ENCODE peak calls at places on chromosomes 7 and 10, in six cellular contexts. B is HTR-8/SVneo; V is activated naive CD8-positive, alpha-beta T cell treated with anti-CD3 and anti-CD28 coated beads for 36 hours; D is cortex of kidney; R is T1000; J is hippocampal formation. H is an unnamed sample.
A peak's percentile ranks its signal among the peaks of the same experiment; 100 is the strongest.

GRCh38 chr7:68461430-68461829 is 1136.8 kb upstream of the AUTS2 start:
- DNase-seq in B (peak; percentile 8), V (no peak), D (no peak), R (no peak), J (no peak), H (no peak)

GRCh38 chr10:77037735-77038411 is 599.7 kb downstream of the KCNMA1 start:
- DNase-seq in B (no peak), V (no peak), D (no peak), R (no peak), J (no peak), H (no peak)

GRCh38 chr7:35036361-35037171 is 719 bp downstream of the DPY19L1 start:
- DNase-seq in B (peak; percentile 36), V (peak; percentile 31), D (no peak), R (peak; percentile 9), J (peak; percentile 17), H (peak; percentile 26)

GRCh38 chr10:43173120-43173519 is 34.9 kb downstream of the CSGALNACT2 start:
- DNase-seq in B (no peak), V (no peak), D (no peak), R (no peak), J (no peak), H (no peak)

GRCh38 chr7:129053938-129054437 is 923 bp downstream of the TNPO3 start:
- DNase-seq in B (no peak), V (no peak), D (no peak), R (no peak), J (no peak), H (no peak)

GRCh38 chr10:61835909-61836232 is 65.6 kb upstream of the ARID5B start:
- DNase-seq in B (no peak), V (no peak), D (no peak), R (no peak), J (no peak), H (no peak)

GRCh38 chr10:30007406-30007805 is 52.0 kb downstream of the JCAD start:
- DNase-seq in B (no peak), V (no peak), D (no peak), R (no peak), J (no peak), H (no peak)

GRCh38 chr7:150943453-150943814 is 34.7 kb downstream of the KCNH2 start:
- DNase-seq in B (no peak), V (no peak), D (no peak), R (no peak), J (no peak), H (no peak)

GRCh38 chr7:92785923-92786322 is 50.5 kb downstream of the CDK6 start:
- DNase-seq in B (no peak), V (no peak), D (no peak), R (no peak), J (no peak), H (no peak)

GRCh38 chr10:44990302-44990655 is 10.4 kb upstream of the ZNF22 start:
- DNase-seq in B (no peak), V (no peak), D (no peak), R (no peak), J (no peak), H (no peak)

GRCh38 chr7:112282476-112283188 is 76.1 kb downstream of the ZNF277 start:
- DNase-seq in B (no peak), V (no peak), D (no peak), R (no peak), J (no peak), H (no peak)

GRCh38 chr7:14834456-14834855 is 68.1 kb downstream of the DGKB start:
- DNase-seq in B (no peak), V (no peak), D (no peak), R (no peak), J (no peak), H (no peak)

GRCh38 chr10:75111906-75112703 is 649 bp downstream of the SAMD8 start:
- DNase-seq in B (peak; percentile 62), V (peak; percentile 55), D (no peak), R (peak; percentile 66), J (peak; percentile 69), H (no peak)

GRCh38 chr7:6575246-6576023 is 1.8 kb upstream of the ZDHHC4 start:
- DNase-seq in B (no peak), V (no peak), D (no peak), R (no peak), J (no peak), H (no peak)

GRCh38 chr10:28552775-28553174 is 19.9 kb downstream of the WAC start:
- DNase-seq in B (no peak), V (no peak), D (no peak), R (no peak), J (no peak), H (no peak)

GRCh38 chr7:157279679-157279972 is 57.2 kb upstream of the DNAJB6 start:
- DNase-seq in B (no peak), V (no peak), D (no peak), R (no peak), J (no peak), H (no peak)

GRCh38 chr7:128841961-128842673 is 11.9 kb downstream of the FLNC start:
- DNase-seq in B (no peak), V (peak; percentile 66), D (no peak), R (no peak), J (no peak), H (peak; percentile 52)

GRCh38 chr10:10045765-10046028 is 972.0 kb upstream of the CELF2 start:
- DNase-seq in B (no peak), V (no peak), D (no peak), R (no peak), J (no peak), H (no peak)

GRCh38 chr10:107103174-107104025 is 61.1 kb downstream of the SORCS1 start:
- DNase-seq in B (no peak), V (no peak), D (no peak), R (no peak), J (no peak), H (no peak)

GRCh38 chr10:23055424-23056191 is 39.8 kb upstream of the MSRB2 start:
- DNase-seq in B (no peak), V (no peak), D (no peak), R (no peak), J (no peak), H (no peak)

GRCh38 chr7:124722292-124722691 is 43.3 kb downstream of the GPR37 start:
- DNase-seq in B (no peak), V (no peak), D (no peak), R (no peak), J (no peak), H (no peak)

GRCh38 chr7:16060492-16060891 is 360.8 kb downstream of the CRPPA start:
- DNase-seq in B (no peak), V (no peak), D (no peak), R (no peak), J (no peak), H (no peak)

GRCh38 chr7:12281026-12281425 is 69.9 kb downstream of the TMEM106B start:
- DNase-seq in B (no peak), V (no peak), D (no peak), R (no peak), J (no peak), H (no peak)

GRCh38 chr7:21850531-21851285 is 95.0 kb downstream of the CDCA7L start:
- DNase-seq in B (peak; percentile 5), V (no peak), D (no peak), R (peak; percentile 5), J (no peak), H (no peak)

GRCh38 chr7:44134943-44135628 is 6.0 kb downstream of the MYL7 start:
- DNase-seq in B (no peak), V (no peak), D (no peak), R (no peak), J (no peak), H (no peak)

GRCh38 chr10:102452672-102453340 is 1.5 kb upstream of the C10orf95 start:
- DNase-seq in B (peak; percentile 50), V (peak; percentile 85), D (no peak), R (no peak), J (no peak), H (no peak)

GRCh38 chr10:103803941-103804340 is 51.4 kb downstream of the SH3PXD2A start:
- DNase-seq in B (no peak), V (no peak), D (no peak), R (no peak), J (no peak), H (no peak)

GRCh38 chr7:138081868-138082267 is 5.6 kb downstream of the AKR1D1 start:
- DNase-seq in B (no peak), V (no peak), D (no peak), R (no peak), J (no peak), H (no peak)

GRCh38 chr7:101625076-101625914 is 3.8 kb downstream of the MYL10 start:
- DNase-seq in B (no peak), V (no peak), D (no peak), R (no peak), J (no peak), H (no peak)

GRCh38 chr7:152862842-152863241 is 103.3 kb downstream of the ACTR3B start:
- DNase-seq in B (no peak), V (no peak), D (no peak), R (no peak), J (no peak), H (no peak)

GRCh38 chr10:4083509-4084003 is 298.5 kb upstream of the KLF6 start:
- DNase-seq in B (no peak), V (no peak), D (no peak), R (no peak), J (no peak), H (no peak)

GRCh38 chr10:79069325-79070090 is 742 bp downstream of the ZMIZ1 start:
- DNase-seq in B (no peak), V (peak; percentile 53), D (no peak), R (no peak), J (no peak), H (peak; percentile 66)